ENCODE peak calls at places on chromosomes 13 and 19, in four cellular contexts. F is K562, B is HepG2, J is H1. H is an unnamed sample.

GRCh38 chr19:6239401-6239844 is 40.4 kb downstream of the MLLT1 start:
- DNase-seq in J (no peak), F (no peak), B (no peak), H (no peak)

GRCh38 chr19:46748325-46749109 is 2.3 kb upstream of the STRN4 start:
- DNase-seq in F (peak), B (peak), J (no peak), H (peak)

GRCh38 chr13:100532836-100533435 is 55.7 kb downstream of the GGACT start:
- DNase-seq in J (no peak), F (no peak), B (no peak), H (no peak)

GRCh38 chr19:46834121-46834520 is 16.5 kb downstream of the AP2S1 start:
- DNase-seq in J (no peak), F (no peak), B (no peak), H (no peak)

GRCh38 chr13:53264751-53265150 is 236.1 kb downstream of the OLFM4 start:
- DNase-seq in B (no peak), J (no peak), F (no peak), H (no peak)

GRCh38 chr13:106533101-106533939 is 2.1 kb downstream of the EFNB2 start:
- DNase-seq in F (no peak), J (no peak), B (peak), H (peak)

GRCh38 chr13:40187836-40188591 is 478.4 kb downstream of the FOXO1 start:
- DNase-seq in J (no peak), B (no peak), F (no peak), H (no peak)

GRCh38 chr13:83151308-83151660 is 731.0 kb downstream of the SLITRK1 start:
- DNase-seq in F (no peak), B (no peak), J (no peak), H (no peak)

GRCh38 chr13:113888701-113889330 is 24.9 kb upstream of the GAS6 start:
- DNase-seq in J (no peak), B (no peak), F (no peak), H (no peak)

GRCh38 chr13:44465318-44465717 is 91.7 kb downstream of the SERP2 start:
- DNase-seq in B (no peak), J (no peak), F (no peak), H (no peak)

GRCh38 chr13:100630564-100630963 is 42.0 kb upstream of the GGACT start:
- DNase-seq in F (no peak), B (peak), J (no peak), H (no peak)

GRCh38 chr13:37984357-37984756 is 114.8 kb upstream of the TRPC4 start:
- DNase-seq in J (peak), F (peak), B (peak), H (peak)

GRCh38 chr19:50607874-50608785 is 31.6 kb downstream of the SYT3 start:
- DNase-seq in F (peak), J (peak), B (peak), H (peak)

GRCh38 chr13:105572401-105572800 is 963.1 kb downstream of the EFNB2 start:
- DNase-seq in B (no peak), J (no peak), F (no peak), H (no peak)

GRCh38 chr13:49214917-49215376 is 5.2 kb upstream of the MLNR start:
- DNase-seq in J (no peak), B (peak), F (no peak), H (peak)

GRCh38 chr13:97696921-97697320 is 256.6 kb upstream of the IPO5 start:
- DNase-seq in B (no peak), J (no peak), F (no peak), H (no peak)

GRCh38 chr13:97700306-97700848 is 253.1 kb upstream of the IPO5 start:
- DNase-seq in J (no peak), F (no peak), B (no peak), H (no peak)

GRCh38 chr13:97692628-97693027 is 258.7 kb downstream of the RAP2A start:
- DNase-seq in F (no peak), B (no peak), J (no peak), H (no peak)

GRCh38 chr13:97695684-97696083 is 257.8 kb upstream of the IPO5 start:
- DNase-seq in B (no peak), J (no peak), F (no peak), H (peak)
- TF ChIP-seq CEBPB in B (no peak), J (no peak), F (no peak), H (no peak)

DNA sequence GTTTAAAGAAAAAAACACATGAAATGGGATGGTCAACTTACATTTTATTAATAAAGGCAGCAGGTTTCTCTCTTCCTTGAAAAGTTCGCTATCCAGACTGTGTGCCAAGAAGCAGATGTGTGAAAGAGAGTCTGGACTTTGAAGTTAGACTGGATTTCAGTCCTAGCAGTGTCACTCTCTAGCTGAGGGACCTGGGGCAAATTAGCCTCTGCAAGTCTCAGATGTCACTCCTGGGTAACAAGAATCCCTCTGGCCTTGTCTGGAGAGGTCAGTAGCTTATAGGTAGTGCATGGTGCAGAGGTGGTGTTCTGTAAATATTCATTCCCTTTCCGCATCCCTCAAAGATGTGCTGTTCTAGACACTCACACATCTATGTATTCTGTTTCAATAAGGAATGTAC is 187.6 kb upstream of the RNF113B start:
- DNase-seq in F (no peak), J (no peak), B (no peak), H (no peak)
- TF ChIP-seq PHF8 in F (no peak), J (no peak), B (no peak), H (no peak)

DNA sequence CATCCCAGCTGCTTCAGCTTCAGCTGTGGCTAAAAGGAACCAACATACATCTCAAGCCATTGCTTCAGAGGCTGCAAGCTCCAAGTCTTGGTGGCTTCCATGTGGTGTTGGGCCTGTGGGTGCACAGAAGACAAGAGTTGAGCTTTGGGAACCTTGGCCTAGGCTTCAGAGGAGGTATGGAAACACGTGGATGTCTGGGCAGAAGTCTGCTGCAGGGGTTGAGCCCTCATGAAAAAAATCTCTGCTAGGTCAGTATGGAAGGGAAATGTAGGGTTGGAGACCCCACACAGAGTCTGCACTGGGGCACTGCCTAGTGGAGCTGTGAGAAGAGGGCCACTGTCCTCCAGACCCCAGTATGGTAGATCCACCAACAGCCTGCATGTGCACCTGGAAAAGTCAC is 279.3 kb downstream of the MZT1 start:
- DNase-seq in F (no peak), J (no peak), B (no peak), H (no peak)
- H3K4me3 ChIP-seq in F (no peak), J (no peak), B (no peak), H (no peak)

DNA sequence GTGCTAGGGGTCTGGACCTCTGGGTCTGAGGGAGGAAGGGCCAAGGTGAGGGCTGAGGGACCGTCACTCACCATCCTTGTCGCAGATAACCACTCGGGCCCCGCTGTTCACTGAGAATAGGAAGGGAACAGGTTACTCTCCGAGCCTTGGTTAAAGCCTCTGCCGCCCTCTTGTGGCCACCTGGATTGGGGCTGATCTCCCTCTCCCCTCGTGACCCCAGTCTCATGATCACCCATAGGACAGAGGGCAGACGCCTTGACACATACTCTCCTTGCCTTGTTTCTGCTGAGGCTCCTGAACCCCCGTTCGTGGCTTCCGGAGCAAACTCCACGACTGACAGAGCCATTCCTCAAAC is 580 bp downstream of the HSD17B14 start:
- DNase-seq in B (peak), F (peak), J (peak), H (peak)
- TF ChIP-seq CEBPB in B (no peak), F (no peak), J (no peak), H (no peak)

GRCh38 chr19:33302974-33303790 is 848 bp upstream of the CEBPA start:
- DNase-seq in B (no peak), J (no peak), F (no peak), H (peak)
- TF ChIP-seq PHF8 in B (peak), J (no peak), F (no peak), H (peak)

GRCh38 chr13:94704347-94705080 is 7.8 kb downstream of the SOX21 start:
- DNase-seq in B (no peak), J (no peak), F (no peak), H (no peak)

GRCh38 chr13:94703721-94704314 is 8.5 kb downstream of the SOX21 start:
- DNase-seq in F (no peak), J (no peak), B (no peak), H (no peak)

GRCh38 chr13:94702181-94703041 is 9.9 kb downstream of the SOX21 start:
- DNase-seq in B (no peak), J (no peak), F (no peak), H (no peak)

GRCh38 chr13:94701313-94702180 is 10.8 kb downstream of the SOX21 start:
- DNase-seq in F (no peak), J (no peak), B (no peak), H (no peak)

GRCh38 chr13:94703271-94703670 is 9.1 kb downstream of the SOX21 start:
- DNase-seq in B (no peak), F (no peak), J (no peak), H (no peak)
- H3K4me3 ChIP-seq in B (no peak), F (no peak), J (peak), H (no peak)

GRCh38 chr13:43134896-43135295 is 111.5 kb downstream of the DNAJC15 start:
- DNase-seq in B (no peak), J (no peak), F (no peak), H (no peak)
- TF ChIP-seq CEBPB in B (no peak), J (no peak), F (no peak), H (no peak)

DNA sequence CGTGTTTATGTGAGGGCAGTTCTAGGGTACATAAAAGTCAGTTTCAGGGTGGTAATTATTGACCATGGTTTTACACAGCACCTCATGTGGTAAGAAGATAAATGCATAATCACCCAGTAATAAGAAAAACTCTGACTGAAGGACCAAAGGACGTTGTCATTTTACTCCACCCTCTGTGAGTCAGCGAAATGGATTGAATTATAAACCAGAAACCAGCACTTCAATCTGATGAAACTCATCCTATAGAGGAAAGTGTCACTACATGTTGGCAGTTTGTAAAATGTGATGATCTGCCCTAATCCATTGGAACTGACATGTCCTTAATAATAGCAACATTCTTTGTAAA is 406.8 kb downstream of the KLF5 start:
- DNase-seq in B (no peak), F (peak), J (no peak), H (peak)
- TF ChIP-seq PHF8 in B (no peak), F (no peak), J (no peak), H (no peak)

GRCh38 chr13:28048768-28049167 is 51.6 kb downstream of the FLT3 start:
- DNase-seq in B (no peak), F (no peak), J (no peak), H (no peak)
- H3K4me3 ChIP-seq in B (no peak), F (no peak), J (no peak), H (no peak)

H was measured in A549.